ENCODE peak calls at places on chromosomes 13 and 19, in five cellular contexts. W, I, Y, J and O are unnamed samples.

GRCh38 chr19:11995174-11995573 is 30.3 kb downstream of the ZNF763 start:
- DNase-seq in I (no peak), Y (no peak), J (no peak), W (no peak), O (no peak)

GRCh38 chr13:30034448-30034795 is 184.0 kb upstream of the UBL3 start:
- DNase-seq in Y (peak), W (no peak), J (no peak), I (no peak), O (no peak)

GRCh38 chr19:11223208-11223607 is 16.2 kb upstream of the ANGPTL8 start:
- DNase-seq in I (no peak), J (no peak), W (no peak), Y (no peak), O (no peak)

GRCh38 chr19:8269724-8270123 is 38.4 kb downstream of the CD320 start:
- DNase-seq in W (peak), I (no peak), J (no peak), Y (no peak), O (no peak)

GRCh38 chr13:30464496-30465351 is 1.0 kb downstream of the HMGB1 start:
- DNase-seq in I (peak), Y (peak), J (peak), W (peak), O (peak)

GRCh38 chr13:23621316-23621645 is 51.1 kb downstream of the TNFRSF19 start:
- DNase-seq in W (no peak), Y (peak), J (no peak), I (no peak), O (peak)

GRCh38 chr13:59519776-59520175 is 644.0 kb downstream of the DIAPH3 start:
- DNase-seq in J (no peak), I (no peak), W (no peak), Y (peak), O (no peak)

GRCh38 chr19:50406156-50406820 is 12.4 kb upstream of the SPIB start:
- DNase-seq in W (no peak), Y (no peak), J (no peak), I (no peak), O (no peak)

GRCh38 chr13:101455863-101456262 is 3.4 kb downstream of the ITGBL1 start:
- DNase-seq in W (no peak), J (no peak), I (no peak), Y (peak), O (peak)

GRCh38 chr13:49062297-49062896 is 86.7 kb downstream of the FNDC3A start:
- DNase-seq in J (no peak), W (no peak), Y (no peak), I (no peak), O (peak)

GRCh38 chr19:28504727-28505126 is 708.2 kb downstream of the UQCRFS1 start:
- DNase-seq in Y (no peak), I (no peak), W (no peak), J (no peak), O (no peak)

GRCh38 chr19:6807291-6807690 is 34.8 kb downstream of the VAV1 start:
- DNase-seq in Y (no peak), I (no peak), J (no peak), W (no peak), O (no peak)

GRCh38 chr13:76856141-76856571 is 30.0 kb downstream of the KCTD12 start:
- DNase-seq in Y (peak), J (no peak), I (no peak), W (no peak), O (peak)

GRCh38 chr19:940591-941291 is 14.9 kb downstream of the ARID3A start:
- DNase-seq in J (peak), W (peak), I (peak), Y (peak), O (peak)

GRCh38 chr19:13803038-13803437 is 7.8 kb downstream of the ZSWIM4 start:
- DNase-seq in Y (no peak), J (no peak), W (peak), I (no peak), O (peak)

GRCh38 chr13:68984688-68985319 is 1122.8 kb upstream of the ATXN8OS start:
- DNase-seq in I (no peak), W (no peak), Y (no peak), J (peak), O (no peak)

GRCh38 chr13:110367620-110368019 is 60.5 kb downstream of the COL4A2 start:
- DNase-seq in Y (no peak), W (no peak), J (no peak), I (no peak), O (no peak)

GRCh38 chr19:40530091-40530901 is 46.4 kb upstream of the SHKBP1 start:
- DNase-seq in I (no peak), Y (no peak), J (peak), W (no peak), O (no peak)

GRCh38 chr13:40206241-40207109 is 460.0 kb downstream of the FOXO1 start:
- DNase-seq in I (no peak), W (no peak), J (no peak), Y (peak), O (peak)

GRCh38 chr19:19461306-19461670 is 54.1 kb downstream of the TSSK6 start:
- DNase-seq in Y (no peak), W (no peak), I (no peak), J (no peak), O (no peak)

GRCh38 chr19:44660081-44660480 is 11.2 kb upstream of the CEACAM19 start:
- DNase-seq in I (no peak), W (peak), J (no peak), Y (no peak), O (peak)

GRCh38 chr19:2887391-2887914 is 13.3 kb upstream of the ZNF57 start:
- DNase-seq in Y (peak), W (no peak), J (no peak), I (peak), O (peak)

GRCh38 chr19:42284641-42285341 is 15.7 kb downstream of the CIC start:
- DNase-seq in J (peak), I (peak), Y (no peak), W (no peak), O (no peak)

GRCh38 chr19:1074512-1075283 is 7.7 kb downstream of the ARHGAP45 start:
- DNase-seq in I (peak), Y (no peak), J (peak), W (peak), O (no peak)

GRCh38 chr19:34282611-34283519 is 28.5 kb downstream of the GARRE1 start:
- DNase-seq in I (no peak), J (no peak), Y (no peak), W (no peak), O (peak)

GRCh38 chr13:37270206-37271001 is 164.9 kb upstream of the CSNK1A1L start:
- DNase-seq in J (no peak), Y (peak), W (no peak), I (no peak), O (no peak)

GRCh38 chr13:20173121-20173746 is 12.4 kb upstream of the GJA3 start:
- DNase-seq in I (no peak), W (no peak), Y (peak), J (no peak), O (no peak)

GRCh38 chr19:49585023-49585422 is 3.9 kb downstream of the PRRG2 start:
- DNase-seq in I (no peak), J (no peak), Y (no peak), W (no peak), O (no peak)

GRCh38 chr19:44345969-44346368 is 10.5 kb downstream of the ZNF112 start:
- DNase-seq in I (no peak), Y (no peak), J (no peak), W (no peak), O (no peak)

GRCh38 chr19:53102701-53103140 is 501 bp downstream of the ZNF160 start:
- DNase-seq in Y (peak), I (peak), W (no peak), J (peak), O (peak)

GRCh38 chr13:80783926-80784325 is 443.0 kb upstream of the SPRY2 start:
- DNase-seq in Y (peak), J (no peak), W (no peak), I (no peak), O (no peak)

GRCh38 chr19:5286465-5287029 is 54.1 kb downstream of the PTPRS start:
- DNase-seq in I (no peak), W (no peak), Y (no peak), J (no peak), O (no peak)

DNA sequence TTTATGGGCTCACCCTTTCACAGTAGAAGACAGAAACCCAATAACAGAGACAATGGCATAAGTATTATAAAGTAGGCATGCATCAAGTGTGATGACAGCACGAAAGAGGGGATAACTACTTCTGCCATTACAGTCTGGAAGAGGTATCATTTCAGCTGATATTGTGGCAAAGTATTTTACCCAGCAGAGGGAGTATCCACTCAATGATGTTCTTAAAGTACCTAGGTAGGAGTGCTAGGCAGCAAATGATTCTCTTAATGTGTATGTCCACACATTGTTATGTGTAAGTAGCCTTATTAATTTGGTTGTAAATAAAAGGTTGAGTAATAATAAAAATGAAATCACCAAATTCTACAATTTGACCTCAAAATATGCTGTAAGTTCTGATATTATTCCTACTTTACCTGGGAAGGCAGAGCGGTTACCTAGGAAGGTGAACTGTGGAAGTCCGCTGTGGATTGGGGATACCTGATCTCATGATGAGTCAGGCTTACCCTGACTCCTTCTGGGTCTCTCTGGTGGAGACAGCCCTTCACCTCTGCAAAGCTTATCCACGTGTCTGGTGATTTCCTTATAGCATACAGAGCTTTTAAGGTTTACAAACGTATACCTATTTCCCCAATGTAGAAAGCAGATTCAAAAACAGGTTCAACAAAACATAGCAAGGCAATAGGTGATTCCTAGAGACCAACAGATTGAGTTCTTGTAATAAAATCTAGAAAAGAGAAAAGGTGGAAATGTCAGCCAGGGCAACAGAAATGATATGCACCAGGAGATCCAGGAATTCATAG is 4.0 kb upstream of the UBAC2 start:
- DNase-seq in I (no peak), W (no peak), Y (no peak), J (no peak), O (peak)
- TF ChIP-seq CTCF in I (no peak), W (no peak), Y (no peak), J (no peak), O (peak)

GRCh38 chr13:98543380-98544104 is 33.4 kb downstream of the STK24 start:
- DNase-seq in J (no peak), I (no peak), Y (no peak), W (no peak), O (no peak)

GRCh38 chr13:98541701-98542203 is 35.2 kb downstream of the STK24 start:
- DNase-seq in W (no peak), I (no peak), J (no peak), Y (no peak), O (no peak)

GRCh38 chr13:98544105-98544710 is 32.7 kb downstream of the STK24 start:
- DNase-seq in I (no peak), J (no peak), W (no peak), Y (no peak), O (no peak)

GRCh38 chr13:98541211-98541610 is 35.7 kb downstream of the STK24 start:
- DNase-seq in W (no peak), J (no peak), Y (no peak), I (peak), O (no peak)

DNA sequence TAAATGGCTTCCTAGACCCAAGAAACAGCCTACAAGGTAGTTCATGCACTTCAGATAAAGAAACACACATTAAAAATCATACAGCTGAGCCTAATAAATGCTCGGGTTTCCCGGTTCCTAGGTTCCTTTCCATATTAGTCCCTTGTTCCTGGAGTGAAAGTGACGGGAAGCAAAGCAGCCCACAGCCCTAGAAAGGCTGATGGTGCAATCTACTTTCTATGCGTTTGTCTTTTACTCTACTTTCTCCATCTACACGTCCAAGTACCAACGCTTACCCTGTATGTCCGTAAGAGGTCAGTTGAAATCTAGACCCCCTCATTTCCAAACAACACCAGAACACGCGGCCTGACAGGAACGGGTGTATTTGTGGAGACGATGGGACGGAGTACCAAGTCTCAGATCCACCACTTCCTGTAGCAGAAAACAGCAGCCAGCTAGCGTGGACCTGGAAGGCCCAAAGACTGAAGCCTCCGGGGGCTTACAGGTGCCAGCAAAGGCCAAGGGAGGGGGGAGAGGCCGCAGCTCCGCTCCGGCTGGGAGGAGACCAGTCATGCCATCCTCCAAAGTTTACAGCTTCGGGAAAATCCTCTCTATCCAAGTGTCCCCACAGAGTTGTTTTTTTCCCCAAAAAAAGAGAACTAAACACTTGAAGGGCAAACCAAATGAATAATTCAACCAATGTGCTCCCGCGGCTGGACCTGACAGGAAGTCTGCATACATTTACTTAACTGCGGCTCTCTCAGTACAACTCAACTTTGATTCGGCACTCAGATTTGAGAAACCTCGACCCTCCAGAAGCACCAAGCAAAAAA is 34.1 kb downstream of the STK24 start:
- DNase-seq in Y (no peak), I (peak), W (no peak), J (no peak), O (no peak)
- H3K4me3 ChIP-seq in Y (no peak), I (peak), W (no peak), J (no peak), O (no peak)

GRCh38 chr19:38165335-38165734 is 58.7 kb downstream of the DPF1 start:
- DNase-seq in W (no peak), J (no peak), Y (no peak), I (no peak), O (no peak)
- TF ChIP-seq CTCF in W (no peak), J (no peak), Y (no peak), I (no peak), O (no peak)

GRCh38 chr13:75761373-75761772 is 125.2 kb downstream of the LMO7 start:
- DNase-seq in W (no peak), J (no peak), I (no peak), Y (peak), O (no peak)
- H3K4me3 ChIP-seq in W (no peak), J (peak), I (peak), Y (peak), O (peak)

GRCh38 chr19:45815501-45816216 is 551 bp upstream of the RSPH6A start:
- DNase-seq in W (no peak), J (no peak), Y (no peak), I (no peak), O (no peak)

GRCh38 chr19:45816236-45817009 is 1.3 kb upstream of the RSPH6A start:
- DNase-seq in Y (no peak), W (no peak), I (no peak), J (no peak), O (no peak)

GRCh38 chr19:45814851-45815481 is at the start of gene RSPH6A:
- DNase-seq in I (no peak), J (no peak), Y (no peak), W (no peak), O (no peak)

GRCh38 chr19:45817725-45818301 is 2.7 kb upstream of the RSPH6A start:
- DNase-seq in W (no peak), Y (no peak), J (no peak), I (no peak), O (peak)

GRCh38 chr19:45817010-45817724 is 2.1 kb upstream of the RSPH6A start:
- DNase-seq in J (peak), Y (peak), W (peak), I (peak), O (peak)
- TF ChIP-seq CTCF in J (peak), Y (peak), W (peak), I (peak), O (peak)

DNA sequence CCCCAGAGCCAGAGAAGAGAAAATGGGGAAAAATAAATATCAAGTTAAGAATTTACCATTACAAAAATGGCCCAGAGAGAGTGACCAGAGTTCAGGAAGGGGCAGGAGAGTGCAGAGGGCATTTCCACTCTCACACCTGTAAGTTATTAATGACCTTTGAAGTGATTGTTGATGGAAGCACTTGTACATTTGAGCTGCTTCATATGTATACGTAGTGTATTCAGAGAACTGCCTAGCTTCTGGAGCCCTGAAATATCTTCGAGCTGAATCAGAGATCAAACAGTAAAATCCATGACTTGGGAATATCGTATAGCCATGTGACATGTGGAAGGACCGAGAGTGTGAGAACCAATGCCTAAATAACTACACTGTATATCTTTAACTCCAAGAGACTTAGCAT is 49.2 kb upstream of the PCCA start:
- DNase-seq in W (no peak), I (no peak), Y (no peak), J (no peak), O (peak)
- H3K4me3 ChIP-seq in W (no peak), I (no peak), Y (no peak), J (no peak), O (no peak)

DNA sequence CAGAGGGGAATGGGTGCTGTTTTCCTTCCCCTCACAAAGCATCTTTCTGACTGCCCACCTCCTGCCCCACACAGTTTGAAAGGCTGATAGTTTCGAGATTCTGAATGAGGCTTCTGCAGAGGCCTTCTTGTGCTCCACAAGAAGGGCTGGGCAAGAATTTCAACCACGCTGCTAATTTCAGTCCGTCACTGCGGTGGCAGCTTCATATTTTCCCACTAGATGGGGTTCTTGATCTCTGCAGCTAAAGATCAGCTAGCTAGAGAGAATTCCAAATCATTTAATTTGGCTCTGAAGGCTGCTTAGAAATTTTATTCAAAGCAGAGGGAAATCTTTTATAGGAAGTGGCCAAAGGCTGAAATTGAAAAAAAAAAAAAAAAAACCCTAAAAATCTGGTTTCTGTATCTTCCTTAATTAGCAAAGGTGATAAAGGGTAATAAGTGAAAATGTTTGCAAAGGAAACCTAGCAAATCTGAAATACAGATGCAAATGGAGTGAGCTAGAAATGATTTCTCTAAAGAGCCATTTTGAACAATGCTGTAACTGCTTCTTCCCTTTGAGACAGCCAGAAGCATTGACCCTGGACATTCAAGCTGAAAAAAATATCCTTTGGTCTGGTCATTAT is 38.0 kb upstream of the C13orf42 start:
- DNase-seq in W (no peak), I (no peak), J (no peak), Y (peak), O (peak)
- TF ChIP-seq CTCF in W (peak), I (peak), J (peak), Y (peak), O (peak)